ENCODE peak calls at places on chromosome 22, in nine cellular contexts. Z is fibroblast of the conjunctiva; T is GM03348; D is tibial nerve; C is heart right ventricle; F is effector memory CD4-positive, alpha-beta T cell; G is retinal pigment epithelial cell; B is NCI-H2029; O is stimulated activated CD4-positive, alpha-beta T cell treated with anti-CD3 and anti-CD28 coated beads, Interleukin-2, amount 100 ng/mL, for 24 hours. W is an unnamed sample.

GRCh38 chr22:21802056-21802455 is 65.4 kb downstream of the MAPK1 start:
- DNase-seq in G (no peak), Z (no peak), D (no peak), F (no peak), C (no peak), O (no peak), T (no peak), B (no peak), W (no peak)

GRCh38 chr22:29716814-29717213 is 3.0 kb upstream of the CABP7 start:
- DNase-seq in B (no peak), G (no peak), D (no peak), O (peak), C (peak), T (peak), F (no peak), Z (peak), W (peak)

GRCh38 chr22:31588970-31589675 is 72.9 kb downstream of the PISD start:
- DNase-seq in Z (no peak), D (no peak), T (no peak), B (no peak), C (no peak), G (no peak), O (no peak), F (no peak), W (no peak)

GRCh38 chr22:32822188-32822877 is 20.8 kb downstream of the TIMP3 start:
- DNase-seq in D (no peak), Z (no peak), C (no peak), O (no peak), B (no peak), F (no peak), T (no peak), G (no peak), W (no peak)

GRCh38 chr22:19885841-19886592 is 31.3 kb upstream of the GNB1L start:
- DNase-seq in G (no peak), O (no peak), Z (no peak), B (no peak), F (no peak), C (no peak), D (no peak), T (no peak), W (peak)

GRCh38 chr22:46587492-46588278 is 32.5 kb upstream of the GRAMD4 start:
- DNase-seq in G (no peak), F (no peak), B (no peak), T (no peak), C (peak), Z (no peak), O (no peak), D (no peak), W (no peak)

GRCh38 chr22:37492428-37493344 is 6.5 kb upstream of the MFNG start:
- DNase-seq in B (no peak), C (no peak), G (no peak), Z (no peak), F (peak), D (no peak), O (peak), T (peak), W (no peak)

GRCh38 chr22:45908961-45909360 is 68.0 kb downstream of the WNT7B start:
- DNase-seq in T (no peak), C (no peak), O (no peak), Z (no peak), F (no peak), D (no peak), B (no peak), G (no peak), W (no peak)

GRCh38 chr22:30718491-30718890 is 23.8 kb downstream of the OSBP2 start:
- DNase-seq in B (no peak), F (no peak), O (no peak), G (no peak), Z (no peak), C (no peak), D (no peak), T (no peak), W (no peak)

W was measured in retina.